ENCODE peak calls at places on chromosomes 3 and 15, in ten cellular contexts. One of them, this sample, is unnamed.

GRCh38 chr3:166663194-166663593 is 716.9 kb downstream of the ZBBX start:
- DNase-seq in left ventricle myocardium superior: no peak
- DNase-seq in GM10248: no peak
- DNase-seq in activated CD4-positive, alpha-beta T cell treated with anti-CD3 and anti-CD28 coated beads for 36 hours: no peak
- DNase-seq in psoas muscle: no peak
- DNase-seq in T-helper 2 cell: no peak
- DNase-seq in frontal cortex: no peak
- DNase-seq in HFFc6: no peak
- DNase-seq in COR-L47: no peak
- DNase-seq in NCI-H1417: no peak
- DNase-seq in this sample: no peak

GRCh38 chr3:98376631-98377030 is 13.8 kb upstream of the OR5K3 start:
- DNase-seq in left ventricle myocardium superior: no peak
- DNase-seq in GM10248: no peak
- DNase-seq in activated CD4-positive, alpha-beta T cell treated with anti-CD3 and anti-CD28 coated beads for 36 hours: no peak
- DNase-seq in psoas muscle: no peak
- DNase-seq in T-helper 2 cell: no peak
- DNase-seq in frontal cortex: no peak
- DNase-seq in HFFc6: no peak
- DNase-seq in COR-L47: no peak
- DNase-seq in NCI-H1417: no peak
- DNase-seq in this sample: no peak

GRCh38 chr3:131772278-131772893 is 262.4 kb downstream of the CPNE4 start:
- DNase-seq in left ventricle myocardium superior: no peak
- DNase-seq in GM10248: no peak
- DNase-seq in activated CD4-positive, alpha-beta T cell treated with anti-CD3 and anti-CD28 coated beads for 36 hours: no peak
- DNase-seq in psoas muscle: no peak
- DNase-seq in T-helper 2 cell: no peak
- DNase-seq in frontal cortex: no peak
- DNase-seq in HFFc6: no peak
- DNase-seq in COR-L47: no peak
- DNase-seq in NCI-H1417: peak; percentile 71
- DNase-seq in this sample: peak; percentile 91

GRCh38 chr3:192818126-192818525 is 90.8 kb upstream of the FGF12 start:
- DNase-seq in left ventricle myocardium superior: no peak
- DNase-seq in GM10248: no peak
- DNase-seq in activated CD4-positive, alpha-beta T cell treated with anti-CD3 and anti-CD28 coated beads for 36 hours: no peak
- DNase-seq in psoas muscle: no peak
- DNase-seq in T-helper 2 cell: no peak
- DNase-seq in frontal cortex: no peak
- DNase-seq in HFFc6: no peak
- DNase-seq in COR-L47: no peak
- DNase-seq in NCI-H1417: no peak
- DNase-seq in this sample: no peak

GRCh38 chr15:57118013-57118799 is 199.8 kb downstream of the TCF12 start:
- DNase-seq in left ventricle myocardium superior: no peak
- DNase-seq in GM10248: no peak
- DNase-seq in activated CD4-positive, alpha-beta T cell treated with anti-CD3 and anti-CD28 coated beads for 36 hours: no peak
- DNase-seq in psoas muscle: no peak
- DNase-seq in T-helper 2 cell: no peak
- DNase-seq in frontal cortex: no peak
- DNase-seq in HFFc6: peak; percentile 23
- DNase-seq in COR-L47: no peak
- DNase-seq in NCI-H1417: peak; percentile 35
- DNase-seq in this sample: no peak

GRCh38 chr3:4722103-4722502 is 229.0 kb downstream of the ITPR1 start:
- DNase-seq in left ventricle myocardium superior: peak; percentile 59
- DNase-seq in GM10248: peak; percentile 61
- DNase-seq in activated CD4-positive, alpha-beta T cell treated with anti-CD3 and anti-CD28 coated beads for 36 hours: peak; percentile 58
- DNase-seq in psoas muscle: peak; percentile 51
- DNase-seq in T-helper 2 cell: no peak
- DNase-seq in frontal cortex: peak; percentile 44
- DNase-seq in HFFc6: peak; percentile 74
- DNase-seq in COR-L47: no peak
- DNase-seq in NCI-H1417: peak; percentile 69
- DNase-seq in this sample: peak; percentile 51

GRCh38 chr15:85580914-85581313 is 200.5 kb downstream of the AKAP13 start:
- DNase-seq in left ventricle myocardium superior: peak; percentile 53
- DNase-seq in GM10248: no peak
- DNase-seq in activated CD4-positive, alpha-beta T cell treated with anti-CD3 and anti-CD28 coated beads for 36 hours: peak; percentile 79
- DNase-seq in psoas muscle: no peak
- DNase-seq in T-helper 2 cell: no peak
- DNase-seq in frontal cortex: no peak
- DNase-seq in HFFc6: no peak
- DNase-seq in COR-L47: no peak
- DNase-seq in NCI-H1417: no peak
- DNase-seq in this sample: no peak

GRCh38 chr15:51307811-51308210 is 30.6 kb downstream of the CYP19A1 start:
- DNase-seq in left ventricle myocardium superior: peak; percentile 36
- DNase-seq in GM10248: no peak
- DNase-seq in activated CD4-positive, alpha-beta T cell treated with anti-CD3 and anti-CD28 coated beads for 36 hours: no peak
- DNase-seq in psoas muscle: no peak
- DNase-seq in T-helper 2 cell: no peak
- DNase-seq in frontal cortex: no peak
- DNase-seq in HFFc6: no peak
- DNase-seq in COR-L47: no peak
- DNase-seq in NCI-H1417: no peak
- DNase-seq in this sample: no peak

GRCh38 chr3:187064210-187065115 is 74.8 kb downstream of the RPL39L start:
- DNase-seq in left ventricle myocardium superior: no peak
- DNase-seq in GM10248: no peak
- DNase-seq in activated CD4-positive, alpha-beta T cell treated with anti-CD3 and anti-CD28 coated beads for 36 hours: no peak
- DNase-seq in psoas muscle: no peak
- DNase-seq in T-helper 2 cell: no peak
- DNase-seq in frontal cortex: no peak
- DNase-seq in HFFc6: no peak
- DNase-seq in COR-L47: no peak
- DNase-seq in NCI-H1417: no peak
- DNase-seq in this sample: no peak

GRCh38 chr15:68315495-68316007 is 38.0 kb downstream of the FEM1B start:
- DNase-seq in left ventricle myocardium superior: no peak
- DNase-seq in GM10248: no peak
- DNase-seq in activated CD4-positive, alpha-beta T cell treated with anti-CD3 and anti-CD28 coated beads for 36 hours: no peak
- DNase-seq in psoas muscle: no peak
- DNase-seq in T-helper 2 cell: no peak
- DNase-seq in frontal cortex: no peak
- DNase-seq in HFFc6: no peak
- DNase-seq in COR-L47: peak; percentile 68
- DNase-seq in NCI-H1417: peak; percentile 41
- DNase-seq in this sample: no peak

GRCh38 chr3:104629038-104629437 is 737.7 kb upstream of the ALCAM start:
- DNase-seq in left ventricle myocardium superior: no peak
- DNase-seq in GM10248: no peak
- DNase-seq in activated CD4-positive, alpha-beta T cell treated with anti-CD3 and anti-CD28 coated beads for 36 hours: no peak
- DNase-seq in psoas muscle: no peak
- DNase-seq in T-helper 2 cell: no peak
- DNase-seq in frontal cortex: no peak
- DNase-seq in HFFc6: peak; percentile 75
- DNase-seq in COR-L47: no peak
- DNase-seq in NCI-H1417: no peak
- DNase-seq in this sample: no peak

GRCh38 chr3:4613366-4613765 is 120.2 kb downstream of the ITPR1 start:
- DNase-seq in left ventricle myocardium superior: no peak
- DNase-seq in GM10248: no peak
- DNase-seq in activated CD4-positive, alpha-beta T cell treated with anti-CD3 and anti-CD28 coated beads for 36 hours: no peak
- DNase-seq in psoas muscle: no peak
- DNase-seq in T-helper 2 cell: no peak
- DNase-seq in frontal cortex: no peak
- DNase-seq in HFFc6: no peak
- DNase-seq in COR-L47: no peak
- DNase-seq in NCI-H1417: no peak
- DNase-seq in this sample: no peak

GRCh38 chr3:43296565-43296964 is 10.2 kb downstream of the SNRK start:
- DNase-seq in left ventricle myocardium superior: no peak
- DNase-seq in GM10248: peak; percentile 37
- DNase-seq in activated CD4-positive, alpha-beta T cell treated with anti-CD3 and anti-CD28 coated beads for 36 hours: peak; percentile 65
- DNase-seq in psoas muscle: no peak
- DNase-seq in T-helper 2 cell: no peak
- DNase-seq in frontal cortex: no peak
- DNase-seq in HFFc6: no peak
- DNase-seq in COR-L47: no peak
- DNase-seq in NCI-H1417: no peak
- DNase-seq in this sample: no peak

GRCh38 chr3:14548321-14548729 is 8.2 kb upstream of the GRIP2 start:
- DNase-seq in left ventricle myocardium superior: peak; percentile 79
- DNase-seq in GM10248: peak; percentile 65
- DNase-seq in activated CD4-positive, alpha-beta T cell treated with anti-CD3 and anti-CD28 coated beads for 36 hours: peak; percentile 69
- DNase-seq in psoas muscle: peak; percentile 75
- DNase-seq in T-helper 2 cell: no peak
- DNase-seq in frontal cortex: peak; percentile 69
- DNase-seq in HFFc6: peak; percentile 29
- DNase-seq in COR-L47: peak; percentile 31
- DNase-seq in NCI-H1417: peak; percentile 59
- DNase-seq in this sample: peak; percentile 68

GRCh38 chr3:39388741-39389248 is 5.6 kb downstream of the SLC25A38 start:
- DNase-seq in left ventricle myocardium superior: no peak
- DNase-seq in GM10248: peak; percentile 73
- DNase-seq in activated CD4-positive, alpha-beta T cell treated with anti-CD3 and anti-CD28 coated beads for 36 hours: no peak
- DNase-seq in psoas muscle: no peak
- DNase-seq in T-helper 2 cell: no peak
- DNase-seq in frontal cortex: no peak
- DNase-seq in HFFc6: no peak
- DNase-seq in COR-L47: no peak
- DNase-seq in NCI-H1417: no peak
- DNase-seq in this sample: no peak

GRCh38 chr3:147661916-147662315 is 252.8 kb downstream of the ZIC1 start:
- DNase-seq in left ventricle myocardium superior: no peak
- DNase-seq in GM10248: no peak
- DNase-seq in activated CD4-positive, alpha-beta T cell treated with anti-CD3 and anti-CD28 coated beads for 36 hours: no peak
- DNase-seq in psoas muscle: no peak
- DNase-seq in T-helper 2 cell: no peak
- DNase-seq in frontal cortex: no peak
- DNase-seq in HFFc6: no peak
- DNase-seq in COR-L47: peak; percentile 12
- DNase-seq in NCI-H1417: peak; percentile 90
- DNase-seq in this sample: no peak

GRCh38 chr15:69314736-69315135 is 16.0 kb downstream of the PAQR5 start:
- DNase-seq in left ventricle myocardium superior: no peak
- DNase-seq in GM10248: no peak
- DNase-seq in activated CD4-positive, alpha-beta T cell treated with anti-CD3 and anti-CD28 coated beads for 36 hours: no peak
- DNase-seq in psoas muscle: no peak
- DNase-seq in T-helper 2 cell: no peak
- DNase-seq in frontal cortex: no peak
- DNase-seq in HFFc6: no peak
- DNase-seq in COR-L47: no peak
- DNase-seq in NCI-H1417: no peak
- DNase-seq in this sample: no peak

GRCh38 chr15:25663515-25663914 is 199.6 kb downstream of the ATP10A start:
- DNase-seq in left ventricle myocardium superior: no peak
- DNase-seq in GM10248: no peak
- DNase-seq in activated CD4-positive, alpha-beta T cell treated with anti-CD3 and anti-CD28 coated beads for 36 hours: no peak
- DNase-seq in psoas muscle: no peak
- DNase-seq in T-helper 2 cell: no peak
- DNase-seq in frontal cortex: no peak
- DNase-seq in HFFc6: no peak
- DNase-seq in COR-L47: no peak
- DNase-seq in NCI-H1417: no peak
- DNase-seq in this sample: no peak

GRCh38 chr3:136838641-136839555 is 20.0 kb downstream of the SLC35G2 start:
- DNase-seq in left ventricle myocardium superior: no peak
- DNase-seq in GM10248: no peak
- DNase-seq in activated CD4-positive, alpha-beta T cell treated with anti-CD3 and anti-CD28 coated beads for 36 hours: no peak
- DNase-seq in psoas muscle: no peak
- DNase-seq in T-helper 2 cell: no peak
- DNase-seq in frontal cortex: peak; percentile 25
- DNase-seq in HFFc6: peak; percentile 38
- DNase-seq in COR-L47: no peak
- DNase-seq in NCI-H1417: no peak
- DNase-seq in this sample: no peak

GRCh38 chr15:57377478-57377847 is 1.2 kb downstream of the CGNL1 start:
- DNase-seq in left ventricle myocardium superior: no peak
- DNase-seq in GM10248: no peak
- DNase-seq in activated CD4-positive, alpha-beta T cell treated with anti-CD3 and anti-CD28 coated beads for 36 hours: no peak
- DNase-seq in psoas muscle: no peak
- DNase-seq in T-helper 2 cell: no peak
- DNase-seq in frontal cortex: no peak
- DNase-seq in HFFc6: no peak
- DNase-seq in COR-L47: peak; percentile 30
- DNase-seq in NCI-H1417: peak; percentile 30
- DNase-seq in this sample: no peak

GRCh38 chr15:57691082-57691481 is 15.4 kb upstream of the POLR2M start:
- DNase-seq in left ventricle myocardium superior: no peak
- DNase-seq in GM10248: no peak
- DNase-seq in activated CD4-positive, alpha-beta T cell treated with anti-CD3 and anti-CD28 coated beads for 36 hours: no peak
- DNase-seq in psoas muscle: no peak
- DNase-seq in T-helper 2 cell: no peak
- DNase-seq in frontal cortex: no peak
- DNase-seq in HFFc6: no peak
- DNase-seq in COR-L47: no peak
- DNase-seq in NCI-H1417: no peak
- DNase-seq in this sample: no peak

GRCh38 chr15:33675246-33675645 is 293.1 kb upstream of the CHRM5 start:
- DNase-seq in left ventricle myocardium superior: no peak
- DNase-seq in GM10248: peak; percentile 37
- DNase-seq in activated CD4-positive, alpha-beta T cell treated with anti-CD3 and anti-CD28 coated beads for 36 hours: peak; percentile 18
- DNase-seq in psoas muscle: no peak
- DNase-seq in T-helper 2 cell: no peak
- DNase-seq in frontal cortex: no peak
- DNase-seq in HFFc6: peak; percentile 3
- DNase-seq in COR-L47: peak; percentile 53
- DNase-seq in NCI-H1417: peak; percentile 35
- DNase-seq in this sample: no peak

GRCh38 chr15:69159805-69160140 is 662 bp upstream of the GLCE start:
- DNase-seq in left ventricle myocardium superior: no peak
- DNase-seq in GM10248: no peak
- DNase-seq in activated CD4-positive, alpha-beta T cell treated with anti-CD3 and anti-CD28 coated beads for 36 hours: no peak
- DNase-seq in psoas muscle: no peak
- DNase-seq in T-helper 2 cell: no peak
- DNase-seq in frontal cortex: no peak
- DNase-seq in HFFc6: no peak
- DNase-seq in COR-L47: no peak
- DNase-seq in NCI-H1417: no peak
- DNase-seq in this sample: no peak

GRCh38 chr3:114686624-114687023 is 392.8 kb downstream of the TIGIT start:
- DNase-seq in left ventricle myocardium superior: no peak
- DNase-seq in GM10248: no peak
- DNase-seq in activated CD4-positive, alpha-beta T cell treated with anti-CD3 and anti-CD28 coated beads for 36 hours: no peak
- DNase-seq in psoas muscle: no peak
- DNase-seq in T-helper 2 cell: no peak
- DNase-seq in frontal cortex: no peak
- DNase-seq in HFFc6: no peak
- DNase-seq in COR-L47: no peak
- DNase-seq in NCI-H1417: no peak
- DNase-seq in this sample: no peak

GRCh38 chr3:64625381-64625780 is 62.4 kb downstream of the ADAMTS9 start:
- DNase-seq in left ventricle myocardium superior: no peak
- DNase-seq in GM10248: no peak
- DNase-seq in activated CD4-positive, alpha-beta T cell treated with anti-CD3 and anti-CD28 coated beads for 36 hours: no peak
- DNase-seq in psoas muscle: no peak
- DNase-seq in T-helper 2 cell: no peak
- DNase-seq in frontal cortex: no peak
- DNase-seq in HFFc6: no peak
- DNase-seq in COR-L47: no peak
- DNase-seq in NCI-H1417: no peak
- DNase-seq in this sample: no peak

GRCh38 chr3:4977889-4978258 is 1.4 kb upstream of the BHLHE40 start:
- DNase-seq in left ventricle myocardium superior: no peak
- DNase-seq in GM10248: no peak
- DNase-seq in activated CD4-positive, alpha-beta T cell treated with anti-CD3 and anti-CD28 coated beads for 36 hours: no peak
- DNase-seq in psoas muscle: no peak
- DNase-seq in T-helper 2 cell: no peak
- DNase-seq in frontal cortex: no peak
- DNase-seq in HFFc6: no peak
- DNase-seq in COR-L47: no peak
- DNase-seq in NCI-H1417: no peak
- DNase-seq in this sample: peak; percentile 39

GRCh38 chr15:90382305-90382704 is 5.7 kb upstream of the IQGAP1 start:
- DNase-seq in left ventricle myocardium superior: no peak
- DNase-seq in GM10248: no peak
- DNase-seq in activated CD4-positive, alpha-beta T cell treated with anti-CD3 and anti-CD28 coated beads for 36 hours: no peak
- DNase-seq in psoas muscle: no peak
- DNase-seq in T-helper 2 cell: no peak
- DNase-seq in frontal cortex: no peak
- DNase-seq in HFFc6: no peak
- DNase-seq in COR-L47: no peak
- DNase-seq in NCI-H1417: no peak
- DNase-seq in this sample: no peak

GRCh38 chr15:36793205-36793604 is 213.8 kb downstream of the CDIN1 start:
- DNase-seq in left ventricle myocardium superior: no peak
- DNase-seq in GM10248: no peak
- DNase-seq in activated CD4-positive, alpha-beta T cell treated with anti-CD3 and anti-CD28 coated beads for 36 hours: no peak
- DNase-seq in psoas muscle: no peak
- DNase-seq in T-helper 2 cell: no peak
- DNase-seq in frontal cortex: no peak
- DNase-seq in HFFc6: no peak
- DNase-seq in COR-L47: no peak
- DNase-seq in NCI-H1417: no peak
- DNase-seq in this sample: no peak

This sample was measured in SK-N-DZ.